ENCODE peak calls at places on chromosomes 7 and 10, in six cellular contexts. One of them, this sample, is unnamed.

GRCh38 chr10:117960345-117960744 is 86.4 kb downstream of the RAB11FIP2 start:
- DNase-seq in transverse colon: no peak
- DNase-seq in fibroblast of lung: no peak
- DNase-seq in cardiac muscle cell: no peak
- DNase-seq in astrocyte: peak
- DNase-seq in AG04449: no peak
- DNase-seq in this sample: no peak

GRCh38 chr10:111207525-111207924 is 130.7 kb downstream of the ADRA2A start:
- DNase-seq in transverse colon: peak
- DNase-seq in fibroblast of lung: no peak
- DNase-seq in cardiac muscle cell: no peak
- DNase-seq in astrocyte: no peak
- DNase-seq in AG04449: no peak
- DNase-seq in this sample: no peak

GRCh38 chr10:80535671-80536360 is 1.9 kb upstream of the SH2D4B start:
- DNase-seq in transverse colon: peak
- DNase-seq in fibroblast of lung: peak
- DNase-seq in cardiac muscle cell: no peak
- DNase-seq in astrocyte: no peak
- DNase-seq in AG04449: no peak
- DNase-seq in this sample: peak

GRCh38 chr7:8389898-8390642 is 43.3 kb upstream of the NXPH1 start:
- DNase-seq in transverse colon: no peak
- DNase-seq in fibroblast of lung: no peak
- DNase-seq in cardiac muscle cell: peak
- DNase-seq in astrocyte: no peak
- DNase-seq in AG04449: no peak
- DNase-seq in this sample: no peak

GRCh38 chr10:23192741-23193434 is 776 bp downstream of the PTF1A start:
- DNase-seq in transverse colon: no peak
- DNase-seq in fibroblast of lung: no peak
- DNase-seq in cardiac muscle cell: peak
- DNase-seq in astrocyte: no peak
- DNase-seq in AG04449: no peak
- DNase-seq in this sample: no peak

GRCh38 chr10:17006631-17007161 is 122.9 kb downstream of the CUBN start:
- DNase-seq in transverse colon: no peak
- DNase-seq in fibroblast of lung: peak
- DNase-seq in cardiac muscle cell: no peak
- DNase-seq in astrocyte: peak
- DNase-seq in AG04449: no peak
- DNase-seq in this sample: no peak

GRCh38 chr7:147298611-147299043 is 1182.0 kb downstream of the CNTNAP2 start:
- DNase-seq in transverse colon: no peak
- DNase-seq in fibroblast of lung: peak
- DNase-seq in cardiac muscle cell: no peak
- DNase-seq in astrocyte: peak
- DNase-seq in AG04449: no peak
- DNase-seq in this sample: no peak

GRCh38 chr10:123380491-123381085 is 226.4 kb downstream of the BUB3 start:
- DNase-seq in transverse colon: no peak
- DNase-seq in fibroblast of lung: peak
- DNase-seq in cardiac muscle cell: no peak
- DNase-seq in astrocyte: peak
- DNase-seq in AG04449: no peak
- DNase-seq in this sample: no peak

GRCh38 chr10:63206997-63207952 is 74.1 kb downstream of the NRBF2 start:
- DNase-seq in transverse colon: no peak
- DNase-seq in fibroblast of lung: peak
- DNase-seq in cardiac muscle cell: peak
- DNase-seq in astrocyte: peak
- DNase-seq in AG04449: peak
- DNase-seq in this sample: no peak

GRCh38 chr7:65397730-65398142 is 24.1 kb downstream of the ZNF92 start:
- DNase-seq in transverse colon: no peak
- DNase-seq in fibroblast of lung: no peak
- DNase-seq in cardiac muscle cell: no peak
- DNase-seq in astrocyte: peak
- DNase-seq in AG04449: no peak
- DNase-seq in this sample: no peak

GRCh38 chr10:124639206-124639605 is 105.0 kb downstream of the FAM53B start:
- DNase-seq in transverse colon: no peak
- DNase-seq in fibroblast of lung: no peak
- DNase-seq in cardiac muscle cell: no peak
- DNase-seq in astrocyte: no peak
- DNase-seq in AG04449: no peak
- DNase-seq in this sample: peak

GRCh38 chr7:45359781-45360180 is 202.2 kb downstream of the RAMP3 start:
- DNase-seq in transverse colon: no peak
- DNase-seq in fibroblast of lung: no peak
- DNase-seq in cardiac muscle cell: no peak
- DNase-seq in astrocyte: no peak
- DNase-seq in AG04449: no peak
- DNase-seq in this sample: no peak

GRCh38 chr7:8305104-8305503 is 43.1 kb upstream of the ICA1 start:
- DNase-seq in transverse colon: no peak
- DNase-seq in fibroblast of lung: no peak
- DNase-seq in cardiac muscle cell: no peak
- DNase-seq in astrocyte: no peak
- DNase-seq in AG04449: no peak
- DNase-seq in this sample: no peak

GRCh38 chr7:111126987-111127386 is 36.1 kb downstream of the LRRN3 start:
- DNase-seq in transverse colon: no peak
- DNase-seq in fibroblast of lung: no peak
- DNase-seq in cardiac muscle cell: peak
- DNase-seq in astrocyte: peak
- DNase-seq in AG04449: no peak
- DNase-seq in this sample: no peak

GRCh38 chr7:130409722-130410072 is 29.4 kb downstream of the CPA1 start:
- DNase-seq in transverse colon: no peak
- DNase-seq in fibroblast of lung: no peak
- DNase-seq in cardiac muscle cell: no peak
- DNase-seq in astrocyte: peak
- DNase-seq in AG04449: no peak
- DNase-seq in this sample: no peak

GRCh38 chr7:135377171-135377570 is 132.7 kb downstream of the CNOT4 start:
- DNase-seq in transverse colon: no peak
- DNase-seq in fibroblast of lung: no peak
- DNase-seq in cardiac muscle cell: no peak
- DNase-seq in astrocyte: no peak
- DNase-seq in AG04449: no peak
- DNase-seq in this sample: no peak

GRCh38 chr7:11620822-11621395 is 211.1 kb downstream of the THSD7A start:
- DNase-seq in transverse colon: no peak
- DNase-seq in fibroblast of lung: no peak
- DNase-seq in cardiac muscle cell: no peak
- DNase-seq in astrocyte: no peak
- DNase-seq in AG04449: no peak
- DNase-seq in this sample: no peak

GRCh38 chr7:120519224-120519623 is 246.2 kb downstream of the KCND2 start:
- DNase-seq in transverse colon: no peak
- DNase-seq in fibroblast of lung: no peak
- DNase-seq in cardiac muscle cell: no peak
- DNase-seq in astrocyte: no peak
- DNase-seq in AG04449: no peak
- DNase-seq in this sample: no peak

GRCh38 chr7:98281757-98282652 is 519 bp downstream of the BRI3 start:
- DNase-seq in transverse colon: peak
- DNase-seq in fibroblast of lung: no peak
- DNase-seq in cardiac muscle cell: no peak
- DNase-seq in astrocyte: no peak
- DNase-seq in AG04449: no peak
- DNase-seq in this sample: peak

GRCh38 chr10:11255796-11256444 is 238.2 kb downstream of the CELF2 start:
- DNase-seq in transverse colon: no peak
- DNase-seq in fibroblast of lung: no peak
- DNase-seq in cardiac muscle cell: no peak
- DNase-seq in astrocyte: no peak
- DNase-seq in AG04449: no peak
- DNase-seq in this sample: no peak

GRCh38 chr7:153532321-153532720 is 519.9 kb upstream of the DPP6 start:
- DNase-seq in transverse colon: no peak
- DNase-seq in fibroblast of lung: no peak
- DNase-seq in cardiac muscle cell: no peak
- DNase-seq in astrocyte: no peak
- DNase-seq in AG04449: no peak
- DNase-seq in this sample: no peak

GRCh38 chr7:19101911-19102310 is 15.5 kb downstream of the TWIST1 start:
- DNase-seq in transverse colon: no peak
- DNase-seq in fibroblast of lung: no peak
- DNase-seq in cardiac muscle cell: no peak
- DNase-seq in astrocyte: no peak
- DNase-seq in AG04449: no peak
- DNase-seq in this sample: no peak

GRCh38 chr7:723541-723940 is 3.0 kb upstream of the DNAAF5 start:
- DNase-seq in transverse colon: no peak
- DNase-seq in fibroblast of lung: no peak
- DNase-seq in cardiac muscle cell: no peak
- DNase-seq in astrocyte: no peak
- DNase-seq in AG04449: no peak
- DNase-seq in this sample: no peak

GRCh38 chr7:7772385-7772784 is 54.0 kb upstream of the RPA3 start:
- DNase-seq in transverse colon: no peak
- DNase-seq in fibroblast of lung: peak
- DNase-seq in cardiac muscle cell: no peak
- DNase-seq in astrocyte: peak
- DNase-seq in AG04449: no peak
- DNase-seq in this sample: no peak

GRCh38 chr7:53437336-53437735 is 401.9 kb downstream of the POM121L12 start:
- DNase-seq in transverse colon: no peak
- DNase-seq in fibroblast of lung: no peak
- DNase-seq in cardiac muscle cell: no peak
- DNase-seq in astrocyte: no peak
- DNase-seq in AG04449: no peak
- DNase-seq in this sample: no peak

GRCh38 chr10:85927952-85928677 is 438.5 kb downstream of the GRID1 start:
- DNase-seq in transverse colon: no peak
- DNase-seq in fibroblast of lung: no peak
- DNase-seq in cardiac muscle cell: no peak
- DNase-seq in astrocyte: no peak
- DNase-seq in AG04449: no peak
- DNase-seq in this sample: no peak

GRCh38 chr10:127196227-127196954 is at the start of gene INSYN2A:
- DNase-seq in transverse colon: peak
- DNase-seq in fibroblast of lung: peak
- DNase-seq in cardiac muscle cell: peak
- DNase-seq in astrocyte: peak
- DNase-seq in AG04449: no peak
- DNase-seq in this sample: no peak
- H3K4me3 ChIP-seq in transverse colon: peak
- H3K4me3 ChIP-seq in fibroblast of lung: peak
- H3K4me3 ChIP-seq in cardiac muscle cell: peak
- H3K4me3 ChIP-seq in astrocyte: peak
- H3K4me3 ChIP-seq in AG04449: peak
- H3K4me3 ChIP-seq in this sample: peak

GRCh38 chr10:92768104-92768503 is 78.3 kb downstream of the HHEX start:
- DNase-seq in transverse colon: no peak
- DNase-seq in fibroblast of lung: no peak
- DNase-seq in cardiac muscle cell: no peak
- DNase-seq in astrocyte: no peak
- DNase-seq in AG04449: no peak
- DNase-seq in this sample: no peak

GRCh38 chr10:92761576-92761975 is 71.8 kb downstream of the HHEX start:
- DNase-seq in transverse colon: no peak
- DNase-seq in fibroblast of lung: no peak
- DNase-seq in cardiac muscle cell: no peak
- DNase-seq in astrocyte: no peak
- DNase-seq in AG04449: no peak
- DNase-seq in this sample: no peak

GRCh38 chr10:92763634-92764155 is 73.9 kb downstream of the HHEX start:
- DNase-seq in transverse colon: no peak
- DNase-seq in fibroblast of lung: no peak
- DNase-seq in cardiac muscle cell: no peak
- DNase-seq in astrocyte: no peak
- DNase-seq in AG04449: no peak
- DNase-seq in this sample: no peak

GRCh38 chr10:92760609-92761008 is 70.9 kb downstream of the HHEX start:
- DNase-seq in transverse colon: no peak
- DNase-seq in fibroblast of lung: peak
- DNase-seq in cardiac muscle cell: no peak
- DNase-seq in astrocyte: peak
- DNase-seq in AG04449: peak
- DNase-seq in this sample: no peak

DNA sequence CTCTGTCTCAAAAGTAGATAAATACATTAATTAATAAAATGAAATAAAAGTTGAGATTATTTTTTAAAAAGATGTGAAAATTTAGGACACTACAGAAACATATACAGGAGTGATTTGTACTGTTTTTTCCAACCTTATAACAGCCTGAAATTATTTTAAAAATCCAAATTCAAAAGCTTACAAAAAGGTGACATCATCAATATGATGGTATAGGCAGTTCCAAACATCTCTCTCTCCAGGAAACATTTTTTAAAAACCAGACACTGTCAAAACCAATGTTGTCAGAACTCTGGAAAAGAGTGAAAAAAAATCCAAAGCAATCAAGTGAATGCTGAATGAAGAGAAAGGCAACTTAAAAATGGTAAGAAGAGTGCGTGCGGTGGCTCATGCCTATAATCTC is 76.7 kb downstream of the HHEX start:
- DNase-seq in transverse colon: no peak
- DNase-seq in fibroblast of lung: no peak
- DNase-seq in cardiac muscle cell: no peak
- DNase-seq in astrocyte: no peak
- DNase-seq in AG04449: no peak
- DNase-seq in this sample: no peak
- H3K4me3 ChIP-seq in transverse colon: no peak
- H3K4me3 ChIP-seq in fibroblast of lung: no peak
- H3K4me3 ChIP-seq in cardiac muscle cell: no peak
- H3K4me3 ChIP-seq in astrocyte: no peak
- H3K4me3 ChIP-seq in AG04449: no peak
- H3K4me3 ChIP-seq in this sample: no peak

GRCh38 chr10:94105226-94105625 is 111.5 kb downstream of the PLCE1 start:
- DNase-seq in transverse colon: no peak
- DNase-seq in fibroblast of lung: no peak
- DNase-seq in cardiac muscle cell: no peak
- DNase-seq in astrocyte: no peak
- DNase-seq in AG04449: no peak
- DNase-seq in this sample: no peak
- H3K4me3 ChIP-seq in transverse colon: no peak
- H3K4me3 ChIP-seq in fibroblast of lung: no peak
- H3K4me3 ChIP-seq in cardiac muscle cell: no peak
- H3K4me3 ChIP-seq in astrocyte: no peak
- H3K4me3 ChIP-seq in AG04449: no peak
- H3K4me3 ChIP-seq in this sample: no peak

DNA sequence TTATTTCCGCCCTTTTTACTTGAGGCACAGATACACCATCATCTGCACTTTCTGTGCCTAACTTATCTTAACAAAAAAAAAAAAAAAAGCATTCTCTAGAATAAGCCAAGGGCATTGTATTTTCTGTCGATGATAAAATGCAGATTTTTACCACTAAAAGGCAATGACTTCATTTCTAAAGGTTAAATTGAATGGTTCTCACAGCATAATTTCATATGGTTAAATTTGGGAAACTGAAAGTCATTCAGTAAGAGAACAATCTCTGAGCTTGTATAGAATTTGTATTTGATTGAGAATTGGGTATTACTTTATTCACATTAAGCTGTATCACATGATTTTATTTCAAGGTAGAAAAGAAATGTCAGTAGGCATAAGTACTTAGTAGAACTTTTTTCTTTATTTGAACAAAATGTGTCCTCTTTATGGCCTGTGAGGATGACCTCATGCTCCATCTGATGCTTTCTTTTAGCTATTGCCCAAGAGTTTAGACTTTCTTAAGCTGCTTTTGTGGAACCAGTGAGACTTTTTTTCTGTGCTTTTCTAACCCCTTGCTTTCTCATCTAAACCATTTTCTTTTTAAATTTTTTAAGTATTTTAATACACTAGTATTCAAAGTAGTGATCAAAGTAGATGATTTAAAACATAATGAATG is 110.3 kb downstream of the LRRC4 start:
- DNase-seq in transverse colon: no peak
- DNase-seq in fibroblast of lung: peak
- DNase-seq in cardiac muscle cell: no peak
- DNase-seq in astrocyte: no peak
- DNase-seq in AG04449: no peak
- DNase-seq in this sample: no peak
- H3K4me3 ChIP-seq in transverse colon: no peak
- H3K4me3 ChIP-seq in fibroblast of lung: no peak
- H3K4me3 ChIP-seq in cardiac muscle cell: no peak
- H3K4me3 ChIP-seq in astrocyte: no peak
- H3K4me3 ChIP-seq in AG04449: no peak
- H3K4me3 ChIP-seq in this sample: no peak